ENCODE peak calls at places on chromosomes 16 and 17, in four cellular contexts. G, S, B and Z are unnamed samples.

GRCh38 chr16:88376053-88376834 is 6.5 kb upstream of the ZNF469 start:
- DNase-seq in S (peak), G (no peak), B (no peak), Z (no peak)

GRCh38 chr17:47934856-47935255 is 6.5 kb upstream of the PNPO start:
- DNase-seq in B (no peak), G (no peak), S (no peak), Z (no peak)

GRCh38 chr16:87017388-87018012 is 299.7 kb downstream of the C16orf95 start:
- DNase-seq in S (no peak), B (no peak), G (peak), Z (no peak)

GRCh38 chr17:74199306-74200092 is 4.0 kb upstream of the RPL38 start:
- DNase-seq in B (peak), S (peak), G (peak), Z (peak)

GRCh38 chr16:79176987-79177386 is 423.6 kb downstream of the MAF start:
- DNase-seq in S (no peak), G (peak), B (no peak), Z (peak)

GRCh38 chr16:68700120-68700519 is 37.0 kb upstream of the CDH1 start:
- DNase-seq in B (no peak), S (no peak), G (no peak), Z (no peak)

GRCh38 chr17:19336938-19337711 is 25.4 kb downstream of the B9D1 start:
- DNase-seq in B (no peak), G (peak), S (no peak), Z (no peak)

GRCh38 chr17:21113106-21113690 is 13.6 kb upstream of the DHRS7B start:
- DNase-seq in B (no peak), S (no peak), G (no peak), Z (no peak)

GRCh38 chr17:58691701-58692238 is at the start of gene TEX14:
- DNase-seq in G (no peak), S (no peak), B (no peak), Z (no peak)

GRCh38 chr17:50279181-50279526 is 4.9 kb downstream of the TMEM92 start:
- DNase-seq in G (no peak), B (no peak), S (no peak), Z (no peak)

GRCh38 chr17:81599719-81600486 is 37.0 kb downstream of the NPLOC4 start:
- DNase-seq in S (peak), B (no peak), G (peak), Z (no peak)

GRCh38 chr16:31535737-31536136 is 8.0 kb downstream of the AHSP start:
- DNase-seq in B (no peak), G (no peak), S (no peak), Z (no peak)